ENCODE peak calls at places on chromosome 9, in ten cellular contexts. One of them, this sample, is unnamed.

GRCh38 chr9:19233344-19233743 is 2.9 kb downstream of the DENND4C start:
- DNase-seq in A549: no peak
- DNase-seq in foreskin fibroblast: no peak
- DNase-seq in HFFc6: no peak
- DNase-seq in dorsolateral prefrontal cortex: no peak
- DNase-seq in HCT116: no peak
- DNase-seq in GM12865: peak; percentile 22
- DNase-seq in transverse colon: no peak
- DNase-seq in endothelial cell: no peak
- DNase-seq in GM12878: no peak
- DNase-seq in this sample: no peak

GRCh38 chr9:98792096-98792490 is 4.3 kb downstream of the ANKS6 start:
- DNase-seq in A549: no peak
- DNase-seq in foreskin fibroblast: no peak
- DNase-seq in HFFc6: no peak
- DNase-seq in dorsolateral prefrontal cortex: no peak
- DNase-seq in HCT116: no peak
- DNase-seq in GM12865: no peak
- DNase-seq in transverse colon: no peak
- DNase-seq in endothelial cell: no peak
- DNase-seq in GM12878: no peak
- DNase-seq in this sample: no peak

GRCh38 chr9:114153761-114154596 is 1.4 kb upstream of the COL27A1 start:
- DNase-seq in A549: peak; percentile 71
- DNase-seq in foreskin fibroblast: peak; percentile 52
- DNase-seq in HFFc6: no peak
- DNase-seq in dorsolateral prefrontal cortex: no peak
- DNase-seq in HCT116: no peak
- DNase-seq in GM12865: no peak
- DNase-seq in transverse colon: no peak
- DNase-seq in endothelial cell: peak; percentile 23
- DNase-seq in GM12878: no peak
- DNase-seq in this sample: peak; percentile 15

GRCh38 chr9:89095755-89096154 is 82.9 kb downstream of the SHC3 start:
- DNase-seq in A549: no peak
- DNase-seq in foreskin fibroblast: peak; percentile 36
- DNase-seq in HFFc6: no peak
- DNase-seq in dorsolateral prefrontal cortex: no peak
- DNase-seq in HCT116: no peak
- DNase-seq in GM12865: no peak
- DNase-seq in transverse colon: no peak
- DNase-seq in endothelial cell: no peak
- DNase-seq in GM12878: no peak
- DNase-seq in this sample: no peak

GRCh38 chr9:87427851-87428506 is 69.7 kb upstream of the DAPK1 start:
- DNase-seq in A549: no peak
- DNase-seq in foreskin fibroblast: no peak
- DNase-seq in HFFc6: no peak
- DNase-seq in dorsolateral prefrontal cortex: no peak
- DNase-seq in HCT116: peak; percentile 7
- DNase-seq in GM12865: no peak
- DNase-seq in transverse colon: no peak
- DNase-seq in endothelial cell: no peak
- DNase-seq in GM12878: no peak
- DNase-seq in this sample: no peak

GRCh38 chr9:133103987-133104505 is 17.0 kb downstream of the RALGDS start:
- DNase-seq in A549: no peak
- DNase-seq in foreskin fibroblast: no peak
- DNase-seq in HFFc6: no peak
- DNase-seq in dorsolateral prefrontal cortex: no peak
- DNase-seq in HCT116: no peak
- DNase-seq in GM12865: no peak
- DNase-seq in transverse colon: no peak
- DNase-seq in endothelial cell: no peak
- DNase-seq in GM12878: no peak
- DNase-seq in this sample: no peak

GRCh38 chr9:136348691-136349090 is 14.9 kb downstream of the DNLZ start:
- DNase-seq in A549: no peak
- DNase-seq in foreskin fibroblast: no peak
- DNase-seq in HFFc6: no peak
- DNase-seq in dorsolateral prefrontal cortex: no peak
- DNase-seq in HCT116: no peak
- DNase-seq in GM12865: no peak
- DNase-seq in transverse colon: no peak
- DNase-seq in endothelial cell: no peak
- DNase-seq in GM12878: no peak
- DNase-seq in this sample: no peak

GRCh38 chr9:4862506-4863250 is 69.9 kb downstream of the RCL1 start:
- DNase-seq in A549: no peak
- DNase-seq in foreskin fibroblast: peak; percentile 44
- DNase-seq in HFFc6: no peak
- DNase-seq in dorsolateral prefrontal cortex: no peak
- DNase-seq in HCT116: no peak
- DNase-seq in GM12865: no peak
- DNase-seq in transverse colon: no peak
- DNase-seq in endothelial cell: no peak
- DNase-seq in GM12878: no peak
- DNase-seq in this sample: no peak

GRCh38 chr9:70406446-70406862 is 8.0 kb downstream of the KLF9 start:
- DNase-seq in A549: no peak
- DNase-seq in foreskin fibroblast: peak; percentile 54
- DNase-seq in HFFc6: no peak
- DNase-seq in dorsolateral prefrontal cortex: no peak
- DNase-seq in HCT116: no peak
- DNase-seq in GM12865: peak; percentile 14
- DNase-seq in transverse colon: peak; percentile 33
- DNase-seq in endothelial cell: no peak
- DNase-seq in GM12878: no peak
- DNase-seq in this sample: peak; percentile 76

GRCh38 chr9:104606202-104606601 is 775 bp upstream of the OR13C2 start:
- DNase-seq in A549: no peak
- DNase-seq in foreskin fibroblast: no peak
- DNase-seq in HFFc6: no peak
- DNase-seq in dorsolateral prefrontal cortex: no peak
- DNase-seq in HCT116: no peak
- DNase-seq in GM12865: no peak
- DNase-seq in transverse colon: no peak
- DNase-seq in endothelial cell: no peak
- DNase-seq in GM12878: no peak
- DNase-seq in this sample: no peak

GRCh38 chr9:37784291-37784639 is 599 bp downstream of the EXOSC3 start:
- DNase-seq in A549: peak; percentile 12
- DNase-seq in foreskin fibroblast: peak; percentile 15
- DNase-seq in HFFc6: no peak
- DNase-seq in dorsolateral prefrontal cortex: no peak
- DNase-seq in HCT116: no peak
- DNase-seq in GM12865: no peak
- DNase-seq in transverse colon: no peak
- DNase-seq in endothelial cell: no peak
- DNase-seq in GM12878: no peak
- DNase-seq in this sample: no peak

GRCh38 chr9:111598730-111599091 is 736 bp downstream of the PTGR1 start:
- DNase-seq in A549: no peak
- DNase-seq in foreskin fibroblast: peak; percentile 69
- DNase-seq in HFFc6: peak; percentile 42
- DNase-seq in dorsolateral prefrontal cortex: no peak
- DNase-seq in HCT116: no peak
- DNase-seq in GM12865: no peak
- DNase-seq in transverse colon: peak; percentile 55
- DNase-seq in endothelial cell: peak; percentile 10
- DNase-seq in GM12878: no peak
- DNase-seq in this sample: no peak

GRCh38 chr9:133773889-133774655 is 35.9 kb upstream of the SARDH start:
- DNase-seq in A549: no peak
- DNase-seq in foreskin fibroblast: no peak
- DNase-seq in HFFc6: no peak
- DNase-seq in dorsolateral prefrontal cortex: peak; percentile 25
- DNase-seq in HCT116: no peak
- DNase-seq in GM12865: no peak
- DNase-seq in transverse colon: no peak
- DNase-seq in endothelial cell: no peak
- DNase-seq in GM12878: no peak
- DNase-seq in this sample: no peak

GRCh38 chr9:36765468-36766341 is 193.0 kb downstream of the MELK start:
- DNase-seq in A549: peak; percentile 97
- DNase-seq in foreskin fibroblast: peak; percentile 60
- DNase-seq in HFFc6: no peak
- DNase-seq in dorsolateral prefrontal cortex: peak; percentile 83
- DNase-seq in HCT116: peak; percentile 91
- DNase-seq in GM12865: peak; percentile 97
- DNase-seq in transverse colon: peak; percentile 86
- DNase-seq in endothelial cell: peak; percentile 75
- DNase-seq in GM12878: peak; percentile 91
- DNase-seq in this sample: peak; percentile 96

GRCh38 chr9:112860466-112860865 is 30.2 kb downstream of the SLC46A2 start:
- DNase-seq in A549: no peak
- DNase-seq in foreskin fibroblast: peak; percentile 30
- DNase-seq in HFFc6: no peak
- DNase-seq in dorsolateral prefrontal cortex: no peak
- DNase-seq in HCT116: no peak
- DNase-seq in GM12865: no peak
- DNase-seq in transverse colon: no peak
- DNase-seq in endothelial cell: no peak
- DNase-seq in GM12878: no peak
- DNase-seq in this sample: no peak

GRCh38 chr9:127918201-127919107 is 1.6 kb upstream of the ST6GALNAC4 start:
- DNase-seq in A549: no peak
- DNase-seq in foreskin fibroblast: peak; percentile 67
- DNase-seq in HFFc6: no peak
- DNase-seq in dorsolateral prefrontal cortex: no peak
- DNase-seq in HCT116: no peak
- DNase-seq in GM12865: peak; percentile 39
- DNase-seq in transverse colon: peak; percentile 28
- DNase-seq in endothelial cell: no peak
- DNase-seq in GM12878: no peak
- DNase-seq in this sample: no peak
- TF ChIP-seq CTCF in A549: no peak
- TF ChIP-seq CTCF in foreskin fibroblast: no peak
- TF ChIP-seq CTCF in HFFc6: peak; percentile 51
- TF ChIP-seq CTCF in dorsolateral prefrontal cortex: no peak
- TF ChIP-seq CTCF in HCT116: peak; percentile 46
- TF ChIP-seq CTCF in GM12865: peak; percentile 13
- TF ChIP-seq CTCF in transverse colon: no peak
- TF ChIP-seq CTCF in endothelial cell: no peak
- TF ChIP-seq CTCF in GM12878: peak; percentile 30
- TF ChIP-seq CTCF in this sample: peak; percentile 29

GRCh38 chr9:100472725-100473261 is at the start of gene TMEFF1:
- DNase-seq in A549: peak; percentile 68
- DNase-seq in foreskin fibroblast: peak; percentile 52
- DNase-seq in HFFc6: no peak
- DNase-seq in dorsolateral prefrontal cortex: peak; percentile 76
- DNase-seq in HCT116: no peak
- DNase-seq in GM12865: peak; percentile 17
- DNase-seq in transverse colon: peak; percentile 27
- DNase-seq in endothelial cell: peak; percentile 87
- DNase-seq in GM12878: no peak
- DNase-seq in this sample: peak; percentile 73
- TF ChIP-seq CTCF in A549: no peak
- TF ChIP-seq CTCF in foreskin fibroblast: no peak
- TF ChIP-seq CTCF in HFFc6: peak; percentile 58
- TF ChIP-seq CTCF in dorsolateral prefrontal cortex: no peak
- TF ChIP-seq CTCF in HCT116: peak; percentile 20
- TF ChIP-seq CTCF in GM12865: no peak
- TF ChIP-seq CTCF in transverse colon: no peak
- TF ChIP-seq CTCF in endothelial cell: no peak
- TF ChIP-seq CTCF in GM12878: no peak
- TF ChIP-seq CTCF in this sample: no peak

DNA sequence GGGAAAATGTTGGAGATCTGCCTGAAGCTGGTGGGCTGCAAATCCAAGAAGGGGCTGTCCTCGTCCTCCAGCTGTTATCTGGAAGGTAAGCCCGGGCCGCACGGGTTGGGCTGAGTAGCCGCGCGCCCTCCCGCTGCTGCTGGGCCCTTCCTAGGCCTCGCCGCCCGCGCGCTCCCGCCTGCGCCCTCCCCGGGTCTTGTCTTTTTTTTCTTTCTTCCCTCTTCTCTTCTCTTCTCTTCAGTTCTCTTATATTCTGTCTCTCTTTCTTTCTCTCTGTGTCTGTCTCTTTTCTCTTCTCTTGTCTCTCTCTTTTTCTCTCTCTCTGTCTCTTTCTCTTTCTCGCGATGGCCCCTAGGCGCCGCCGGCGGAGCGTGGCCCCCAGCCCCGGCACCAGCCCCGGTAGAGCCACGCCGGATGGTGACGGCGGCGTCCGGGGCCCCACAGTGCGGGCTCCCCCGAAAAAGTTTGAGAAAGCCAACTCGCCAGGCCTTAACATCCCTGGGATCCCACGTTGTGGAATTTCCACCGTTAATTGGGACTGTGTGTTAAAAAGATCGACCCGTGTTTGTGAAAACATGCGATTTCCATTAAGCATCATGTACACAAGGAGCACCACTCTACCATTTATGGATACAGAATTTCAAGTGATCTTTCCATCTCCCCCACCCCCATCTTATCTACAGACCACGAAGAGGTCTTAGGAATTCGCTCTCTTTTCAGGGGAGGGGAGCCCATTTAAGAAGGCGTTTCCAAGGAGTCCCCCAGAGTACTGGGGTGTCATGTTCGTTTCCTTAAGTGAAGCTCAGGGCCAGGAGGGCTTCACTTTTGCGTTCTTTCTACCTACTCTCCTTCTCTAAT is 616 bp downstream of the ABL1 start:
- DNase-seq in A549: peak; percentile 45
- DNase-seq in foreskin fibroblast: peak; percentile 53
- DNase-seq in HFFc6: no peak
- DNase-seq in dorsolateral prefrontal cortex: peak; percentile 58
- DNase-seq in HCT116: no peak
- DNase-seq in GM12865: peak; percentile 49
- DNase-seq in transverse colon: peak; percentile 40
- DNase-seq in endothelial cell: peak; percentile 32
- DNase-seq in GM12878: no peak
- DNase-seq in this sample: peak; percentile 54
- TF ChIP-seq CTCF in A549: no peak
- TF ChIP-seq CTCF in foreskin fibroblast: no peak
- TF ChIP-seq CTCF in HFFc6: no peak
- TF ChIP-seq CTCF in dorsolateral prefrontal cortex: peak; percentile 11
- TF ChIP-seq CTCF in HCT116: no peak
- TF ChIP-seq CTCF in GM12865: no peak
- TF ChIP-seq CTCF in transverse colon: peak; percentile 21
- TF ChIP-seq CTCF in endothelial cell: no peak
- TF ChIP-seq CTCF in GM12878: no peak
- TF ChIP-seq CTCF in this sample: no peak

DNA sequence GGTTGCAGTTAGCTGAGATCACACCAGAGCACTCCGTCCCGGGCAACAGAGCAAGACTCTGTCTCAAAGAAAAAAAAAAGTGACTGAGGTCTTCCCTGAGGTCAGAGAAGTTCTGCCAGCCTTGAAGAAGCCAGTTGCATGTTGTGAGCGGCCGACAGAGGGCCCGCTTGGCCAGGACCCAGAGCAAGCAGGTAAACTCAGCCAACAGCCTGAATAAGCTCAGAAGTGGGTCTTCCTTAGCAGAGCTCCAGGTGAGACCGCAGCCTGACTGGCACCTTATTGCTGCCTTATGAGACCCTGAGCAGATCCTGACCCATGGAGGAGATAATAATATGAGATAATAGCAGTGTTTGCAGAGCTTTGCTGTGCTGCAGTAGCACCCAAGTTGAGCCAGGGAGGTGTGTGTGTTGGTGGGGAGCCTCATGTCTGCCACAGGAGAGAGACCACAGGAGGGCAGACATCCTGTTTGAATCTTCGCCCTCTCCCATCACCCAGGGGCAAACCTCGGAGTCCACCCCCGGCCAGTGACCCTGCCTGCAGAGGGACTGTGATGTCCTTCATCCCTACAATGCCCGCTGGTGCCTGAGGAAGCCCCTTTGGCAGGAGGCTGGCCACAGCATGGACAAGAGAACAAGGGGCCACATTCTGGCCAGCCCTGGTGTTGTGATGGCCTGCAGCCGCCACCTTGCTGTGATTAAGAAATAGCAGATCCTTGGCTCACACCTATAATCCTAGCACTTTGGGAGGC is 10.8 kb upstream of the BARX1 start:
- DNase-seq in A549: no peak
- DNase-seq in foreskin fibroblast: no peak
- DNase-seq in HFFc6: no peak
- DNase-seq in dorsolateral prefrontal cortex: no peak
- DNase-seq in HCT116: no peak
- DNase-seq in GM12865: no peak
- DNase-seq in transverse colon: no peak
- DNase-seq in endothelial cell: no peak
- DNase-seq in GM12878: no peak
- DNase-seq in this sample: no peak
- TF ChIP-seq CTCF in A549: no peak
- TF ChIP-seq CTCF in foreskin fibroblast: no peak
- TF ChIP-seq CTCF in HFFc6: peak; percentile 40
- TF ChIP-seq CTCF in dorsolateral prefrontal cortex: no peak
- TF ChIP-seq CTCF in HCT116: no peak
- TF ChIP-seq CTCF in GM12865: no peak
- TF ChIP-seq CTCF in transverse colon: no peak
- TF ChIP-seq CTCF in endothelial cell: no peak
- TF ChIP-seq CTCF in GM12878: peak; percentile 18
- TF ChIP-seq CTCF in this sample: no peak

This sample was measured in activated CD8-positive, alpha-beta T cell treated with anti-CD3 and anti-CD28 coated beads for 36 hours.